ENCODE peak calls at places on chromosomes 11 and 22, in seven cellular contexts. Z, F, D, S, C, V and L are unnamed samples.

GRCh38 chr11:57131080-57131790 is 50.5 kb upstream of the LRRC55 start:
- DNase-seq in D (peak; percentile 20), V (no peak), F (peak; percentile 35), Z (no peak), C (peak; percentile 53), S (peak; percentile 82), L (no peak)

GRCh38 chr11:125164422-125165110 is at the start of gene PKNOX2:
- DNase-seq in V (peak; percentile 95), D (peak; percentile 82), Z (peak; percentile 88), F (peak; percentile 59), S (peak; percentile 91), C (peak; percentile 82), L (no peak)

GRCh38 chr22:31093090-31093850 is 12.2 kb downstream of the SMTN start:
- DNase-seq in C (no peak), F (no peak), Z (no peak), D (peak; percentile 82), V (peak; percentile 81), S (no peak), L (no peak)

GRCh38 chr22:32754413-32755041 is 47.0 kb upstream of the TIMP3 start:
- DNase-seq in Z (no peak), F (no peak), D (peak; percentile 60), C (peak; percentile 27), S (no peak), V (no peak), L (no peak)

GRCh38 chr11:114877976-114878375 is 199.6 kb downstream of the NXPE2 start:
- DNase-seq in Z (no peak), S (no peak), F (no peak), D (no peak), V (no peak), C (no peak), L (no peak)

GRCh38 chr22:39240841-39241631 is 3.7 kb downstream of the PDGFB start:
- DNase-seq in D (peak; percentile 59), S (no peak), C (no peak), Z (no peak), V (no peak), F (no peak), L (no peak)

GRCh38 chr11:117376517-117376916 is 48.9 kb downstream of the CEP164 start:
- DNase-seq in F (no peak), Z (no peak), S (no peak), D (peak; percentile 36), V (no peak), C (no peak), L (no peak)

GRCh38 chr11:130553306-130553705 is 104.9 kb downstream of the ADAMTS15 start:
- DNase-seq in D (no peak), V (no peak), F (no peak), Z (no peak), C (no peak), S (no peak), L (no peak)

GRCh38 chr11:104159356-104159755 is 4.6 kb downstream of the PDGFD start:
- DNase-seq in S (no peak), C (no peak), V (no peak), Z (no peak), F (no peak), D (no peak), L (no peak)

GRCh38 chr22:37753746-37754145 is 54.0 kb upstream of the GCAT start:
- DNase-seq in D (peak; percentile 44), S (no peak), V (peak; percentile 56), C (no peak), Z (no peak), F (no peak), L (no peak)

GRCh38 chr11:72681226-72682153 is 7.3 kb upstream of the PDE2A start:
- DNase-seq in V (no peak), D (no peak), Z (no peak), F (no peak), C (no peak), S (no peak), L (no peak)

GRCh38 chr11:62823677-62824076 is 8.2 kb downstream of the STX5 start:
- DNase-seq in F (no peak), D (no peak), Z (no peak), V (no peak), S (no peak), C (no peak), L (no peak)

GRCh38 chr11:58832246-58832645 is 12.3 kb downstream of the GLYATL2 start:
- DNase-seq in F (no peak), Z (no peak), S (no peak), V (no peak), D (no peak), C (no peak), L (no peak)

GRCh38 chr22:46815896-46816721 is 53.7 kb downstream of the TBC1D22A start:
- DNase-seq in F (no peak), V (peak; percentile 87), D (no peak), C (no peak), Z (peak; percentile 45), S (peak; percentile 31), L (no peak)

GRCh38 chr22:47686594-47687363 is 924.3 kb downstream of the TBC1D22A start:
- DNase-seq in F (no peak), D (no peak), C (no peak), Z (no peak), V (no peak), S (no peak), L (no peak)

GRCh38 chr11:125356736-125357292 is 139.3 kb downstream of the FEZ1 start:
- DNase-seq in D (no peak), C (no peak), F (no peak), S (no peak), Z (no peak), V (no peak), L (no peak)

GRCh38 chr11:134363161-134363560 is 31.4 kb downstream of the GLB1L2 start:
- DNase-seq in F (no peak), S (no peak), Z (peak; percentile 59), D (no peak), V (no peak), C (no peak), L (no peak)

GRCh38 chr11:86511086-86511551 is 136.4 kb downstream of the CCDC81 start:
- DNase-seq in C (no peak), S (no peak), F (no peak), Z (no peak), V (no peak), D (no peak), L (no peak)

GRCh38 chr11:14554959-14555358 is 34.8 kb upstream of the PSMA1 start:
- DNase-seq in S (no peak), V (no peak), Z (no peak), D (no peak), F (no peak), C (no peak), L (no peak)
- H3K4me1 ChIP-seq in S (no peaks in the 10 kb centered on the region), V (no peaks in the 10 kb centered on the region), Z (no peaks in the 10 kb centered on the region), D (peaks cover 27% of the 10 kb centered on the region), F (peaks cover 5% of the 10 kb centered on the region), C (no peaks in the 10 kb centered on the region), L (no peaks in the 10 kb centered on the region)

GRCh38 chr11:48052183-48053040 is 72.1 kb downstream of the PTPRJ start:
- DNase-seq in F (peak; percentile 88), C (no peak), S (peak; percentile 82), V (peak; percentile 48), Z (no peak), D (no peak), L (no peak)
- H3K4me1 ChIP-seq in F (no peaks in the 10 kb centered on the region), C (no peaks in the 10 kb centered on the region), S (peaks cover 38% of the 10 kb centered on the region), V (peaks cover 74% of the 10 kb centered on the region), Z (peaks cover 68% of the 10 kb centered on the region), D (peaks cover 26% of the 10 kb centered on the region), L (peaks cover 18% of the 10 kb centered on the region)

GRCh38 chr22:17118342-17118741 is 2.8 kb downstream of the TMEM121B start:
- DNase-seq in S (no peak), C (no peak), Z (peak; percentile 31), V (no peak), D (no peak), F (no peak), L (no peak)
- H3K4me1 ChIP-seq in S (peaks cover 24% of the 10 kb centered on the region), C (no peaks in the 10 kb centered on the region), Z (peaks cover 30% of the 10 kb centered on the region), V (peaks cover 34% of the 10 kb centered on the region), D (peaks cover 50% of the 10 kb centered on the region), F (peaks cover 3% of the 10 kb centered on the region), L (peaks cover 44% of the 10 kb centered on the region)

GRCh38 chr11:35171226-35171625 is 32.3 kb downstream of the CD44 start:
- DNase-seq in V (no peak), F (no peak), C (no peak), S (no peak), Z (no peak), D (no peak), L (no peak)

GRCh38 chr11:35168606-35169200 is 29.7 kb downstream of the CD44 start:
- DNase-seq in S (no peak), V (no peak), D (no peak), C (no peak), Z (no peak), F (no peak), L (no peak)

GRCh38 chr11:35173011-35173511 is 34.1 kb downstream of the CD44 start:
- DNase-seq in Z (no peak), F (peak; percentile 48), S (peak; percentile 32), V (no peak), C (no peak), D (no peak), L (no peak)

GRCh38 chr11:35169754-35170153 is 30.8 kb downstream of the CD44 start:
- DNase-seq in D (no peak), F (no peak), V (no peak), Z (no peak), S (no peak), C (no peak), L (no peak)

GRCh38 chr11:35170503-35170902 is 31.5 kb downstream of the CD44 start:
- DNase-seq in Z (no peak), S (no peak), V (no peak), F (no peak), C (no peak), D (no peak), L (no peak)
- H3K4me1 ChIP-seq in Z (peaks cover 85% of the 10 kb centered on the region), S (peaks cover 28% of the 10 kb centered on the region), V (peaks cover 79% of the 10 kb centered on the region), F (peaks cover 9% of the 10 kb centered on the region), C (no peaks in the 10 kb centered on the region), D (peaks cover 61% of the 10 kb centered on the region), L (peaks cover 98% of the 10 kb centered on the region)